ENCODE peak calls at places on chromosomes 13 and 19, in nine cellular contexts. I, U, V, W, T, E, X, L and D are unnamed samples.

GRCh38 chr13:41311607-41312500 is 787 bp downstream of the NAA16 start:
- DNase-seq in V (no peak), U (peak), X (peak), I (no peak), T (peak), E (peak), L (peak), W (peak), D (no peak)

GRCh38 chr13:22561581-22561980 is 619.2 kb upstream of the SGCG start:
- DNase-seq in T (no peak), W (no peak), V (no peak), E (no peak), L (no peak), X (no peak), U (no peak), I (peak), D (no peak)

GRCh38 chr19:7366701-7367420 is 18.1 kb downstream of the ARHGEF18 start:
- DNase-seq in V (peak), I (peak), W (peak), X (peak), L (peak), E (no peak), U (no peak), T (no peak), D (no peak)

GRCh38 chr13:52984881-52985363 is 43.7 kb upstream of the OLFM4 start:
- DNase-seq in W (no peak), X (no peak), T (no peak), I (no peak), V (no peak), U (no peak), E (no peak), L (no peak), D (no peak)

GRCh38 chr13:111911754-111912452 is 155.0 kb upstream of the SOX1 start:
- DNase-seq in W (no peak), V (no peak), U (no peak), X (no peak), L (no peak), T (no peak), E (no peak), I (no peak), D (no peak)

GRCh38 chr19:4455742-4456565 is 1.6 kb downstream of the UBXN6 start:
- DNase-seq in L (peak), W (no peak), X (peak), U (peak), I (peak), E (no peak), V (no peak), T (no peak), D (no peak)

GRCh38 chr13:97306646-97307045 is 84.5 kb downstream of the MBNL2 start:
- DNase-seq in I (no peak), V (no peak), W (no peak), E (no peak), X (peak), L (no peak), U (no peak), T (no peak), D (no peak)

GRCh38 chr19:6108721-6109633 is 1.3 kb downstream of the RFX2 start:
- DNase-seq in L (peak), V (no peak), U (peak), E (peak), W (peak), X (peak), T (peak), I (peak), D (no peak)

GRCh38 chr13:23945612-23946011 is 48.3 kb upstream of the C1QTNF9B start:
- DNase-seq in I (no peak), X (no peak), E (no peak), L (no peak), W (no peak), V (no peak), T (no peak), U (no peak), D (no peak)

GRCh38 chr13:83829800-83830199 is 52.5 kb downstream of the SLITRK1 start:
- DNase-seq in V (no peak), L (no peak), W (no peak), I (no peak), T (no peak), U (no peak), X (no peak), E (no peak), D (no peak)

GRCh38 chr13:47457631-47458030 is 543.4 kb downstream of the SUCLA2 start:
- DNase-seq in W (no peak), T (no peak), V (no peak), I (no peak), L (no peak), X (peak), E (no peak), U (no peak), D (no peak)

GRCh38 chr19:35228177-35228930 is at the start of gene FAM187B:
- DNase-seq in W (no peak), L (no peak), U (peak), X (no peak), V (no peak), E (no peak), I (no peak), T (no peak), D (no peak)

GRCh38 chr13:92103673-92104296 is 705.4 kb downstream of the GPC5 start:
- DNase-seq in E (no peak), V (no peak), W (no peak), T (no peak), L (no peak), I (no peak), X (no peak), U (no peak), D (no peak)

GRCh38 chr13:99731747-99732146 is 230.5 kb downstream of the TM9SF2 start:
- DNase-seq in U (no peak), W (no peak), X (no peak), V (no peak), E (no peak), L (no peak), T (no peak), I (no peak), D (no peak)

GRCh38 chr13:36887758-36888521 is 32.1 kb downstream of the SMAD9 start:
- DNase-seq in V (no peak), X (no peak), I (no peak), T (no peak), W (no peak), L (no peak), E (no peak), U (no peak), D (no peak)

GRCh38 chr13:23469901-23470525 is 36.5 kb upstream of the SACS start:
- DNase-seq in T (no peak), U (no peak), X (peak), L (no peak), V (no peak), I (no peak), E (no peak), W (no peak), D (no peak)